ENCODE peak calls at places on chromosome 12, in five cellular contexts. One of them, this sample, is unnamed.

GRCh38 chr12:15800278-15800677 is 11.1 kb upstream of the EPS8 start:
- DNase-seq in fibroblast of the aortic adventitia: no peak
- DNase-seq in stimulated activated CD4-positive, alpha-beta T cell treated with anti-CD3 and anti-CD28 coated beads, Interleukin-2, amount 100 ng/mL, for 24 hours: no peak
- DNase-seq in GM03348: no peak
- DNase-seq in T47D: no peak
- DNase-seq in this sample: peak

GRCh38 chr12:108804361-108804949 is 52.9 kb downstream of the SSH1 start:
- DNase-seq in GM03348: peak
- DNase-seq in stimulated activated CD4-positive, alpha-beta T cell treated with anti-CD3 and anti-CD28 coated beads, Interleukin-2, amount 100 ng/mL, for 24 hours: no peak
- DNase-seq in fibroblast of the aortic adventitia: peak
- DNase-seq in T47D: no peak
- DNase-seq in this sample: no peak

GRCh38 chr12:58557156-58557555 is 363.1 kb downstream of the LRIG3 start:
- DNase-seq in stimulated activated CD4-positive, alpha-beta T cell treated with anti-CD3 and anti-CD28 coated beads, Interleukin-2, amount 100 ng/mL, for 24 hours: no peak
- DNase-seq in fibroblast of the aortic adventitia: peak
- DNase-seq in T47D: no peak
- DNase-seq in GM03348: peak
- DNase-seq in this sample: no peak

GRCh38 chr12:104664368-104664767 is 207.6 kb downstream of the CHST11 start:
- DNase-seq in GM03348: no peak
- DNase-seq in stimulated activated CD4-positive, alpha-beta T cell treated with anti-CD3 and anti-CD28 coated beads, Interleukin-2, amount 100 ng/mL, for 24 hours: no peak
- DNase-seq in T47D: no peak
- DNase-seq in fibroblast of the aortic adventitia: no peak
- DNase-seq in this sample: no peak

GRCh38 chr12:126545411-126545810 is 1480.2 kb downstream of the AACS start:
- DNase-seq in GM03348: no peak
- DNase-seq in T47D: no peak
- DNase-seq in fibroblast of the aortic adventitia: no peak
- DNase-seq in stimulated activated CD4-positive, alpha-beta T cell treated with anti-CD3 and anti-CD28 coated beads, Interleukin-2, amount 100 ng/mL, for 24 hours: no peak
- DNase-seq in this sample: no peak

GRCh38 chr12:91007531-91008290 is 2.9 kb upstream of the EPYC start:
- DNase-seq in fibroblast of the aortic adventitia: no peak
- DNase-seq in GM03348: no peak
- DNase-seq in stimulated activated CD4-positive, alpha-beta T cell treated with anti-CD3 and anti-CD28 coated beads, Interleukin-2, amount 100 ng/mL, for 24 hours: no peak
- DNase-seq in T47D: no peak
- DNase-seq in this sample: no peak

GRCh38 chr12:13463189-13463588 is 266.7 kb downstream of the EMP1 start:
- DNase-seq in GM03348: no peak
- DNase-seq in T47D: no peak
- DNase-seq in fibroblast of the aortic adventitia: no peak
- DNase-seq in stimulated activated CD4-positive, alpha-beta T cell treated with anti-CD3 and anti-CD28 coated beads, Interleukin-2, amount 100 ng/mL, for 24 hours: no peak
- DNase-seq in this sample: no peak

GRCh38 chr12:109600995-109601394 is 27.4 kb downstream of the MVK start:
- DNase-seq in T47D: no peak
- DNase-seq in fibroblast of the aortic adventitia: no peak
- DNase-seq in GM03348: no peak
- DNase-seq in stimulated activated CD4-positive, alpha-beta T cell treated with anti-CD3 and anti-CD28 coated beads, Interleukin-2, amount 100 ng/mL, for 24 hours: no peak
- DNase-seq in this sample: no peak

GRCh38 chr12:2639020-2639298 is 155.8 kb upstream of the FKBP4 start:
- DNase-seq in T47D: no peak
- DNase-seq in fibroblast of the aortic adventitia: no peak
- DNase-seq in stimulated activated CD4-positive, alpha-beta T cell treated with anti-CD3 and anti-CD28 coated beads, Interleukin-2, amount 100 ng/mL, for 24 hours: no peak
- DNase-seq in GM03348: no peak
- DNase-seq in this sample: no peak

GRCh38 chr12:48198619-48198973 is 4.5 kb downstream of the OR10AD1 start:
- DNase-seq in T47D: no peak
- DNase-seq in stimulated activated CD4-positive, alpha-beta T cell treated with anti-CD3 and anti-CD28 coated beads, Interleukin-2, amount 100 ng/mL, for 24 hours: peak
- DNase-seq in fibroblast of the aortic adventitia: no peak
- DNase-seq in GM03348: peak
- DNase-seq in this sample: no peak

GRCh38 chr12:3700861-3701260 is 52.0 kb downstream of the CRACR2A start:
- DNase-seq in T47D: no peak
- DNase-seq in fibroblast of the aortic adventitia: peak
- DNase-seq in stimulated activated CD4-positive, alpha-beta T cell treated with anti-CD3 and anti-CD28 coated beads, Interleukin-2, amount 100 ng/mL, for 24 hours: no peak
- DNase-seq in GM03348: peak
- DNase-seq in this sample: no peak